ENCODE peak calls at places on chromosomes 13 and 19, in seven cellular contexts. P, Q, E, H, Y, N and X are unnamed samples.

GRCh38 chr19:38210458-38210987 is 13.5 kb downstream of the DPF1 start:
- DNase-seq in H (peak; percentile 79), Y (no peak), E (no peak), N (peak; percentile 28), Q (peak; percentile 61), P (no peak), X (peak; percentile 93)

GRCh38 chr13:112531263-112531794 is 56.6 kb downstream of the TUBGCP3 start:
- DNase-seq in P (no peak), Q (no peak), E (no peak), Y (no peak), H (no peak), N (no peak), X (no peak)

GRCh38 chr13:54287062-54287764 is 1258.6 kb downstream of the OLFM4 start:
- DNase-seq in Q (no peak), H (no peak), N (no peak), E (no peak), P (no peak), Y (no peak), X (no peak)

GRCh38 chr19:39792999-39793546 is 14.4 kb downstream of the LEUTX start:
- DNase-seq in N (peak; percentile 69), H (peak; percentile 89), Q (peak; percentile 63), Y (peak; percentile 17), E (peak; percentile 72), P (peak; percentile 40), X (peak; percentile 92)

GRCh38 chr19:11982526-11982925 is 17.7 kb downstream of the ZNF763 start:
- DNase-seq in P (no peak), N (no peak), Y (no peak), H (no peak), E (no peak), Q (no peak), X (no peak)

GRCh38 chr19:33193864-33194362 is at the start of gene LRP3:
- DNase-seq in H (peak; percentile 84), E (no peak), Q (peak; percentile 9), P (no peak), Y (no peak), N (peak; percentile 11), X (peak; percentile 70)

GRCh38 chr13:33287142-33287882 is 1.8 kb upstream of the STARD13 start:
- DNase-seq in N (no peak), H (no peak), Q (no peak), E (no peak), P (no peak), Y (no peak), X (no peak)

GRCh38 chr13:22091222-22091970 is 420.5 kb downstream of the FGF9 start:
- DNase-seq in H (no peak), N (peak; percentile 79), Y (no peak), Q (no peak), E (no peak), P (no peak), X (no peak)

GRCh38 chr13:71017607-71018006 is 849.4 kb downstream of the DACH1 start:
- DNase-seq in E (no peak), P (no peak), Q (no peak), Y (no peak), N (no peak), H (no peak), X (no peak)

GRCh38 chr19:16232127-16232526 is 34.4 kb downstream of the AP1M1 start:
- DNase-seq in P (no peak), E (no peak), N (no peak), Q (no peak), Y (no peak), H (no peak), X (no peak)

GRCh38 chr19:19109601-19110000 is 28.7 kb downstream of the TMEM161A start:
- DNase-seq in Y (no peak), P (no peak), N (peak; percentile 38), Q (no peak), E (no peak), H (no peak), X (no peak)

GRCh38 chr13:39892731-39893293 is 237.3 kb downstream of the COG6 start:
- DNase-seq in Q (no peak), E (no peak), Y (no peak), H (peak; percentile 68), P (no peak), N (no peak), X (no peak)

GRCh38 chr19:1819211-1819975 is 7.3 kb upstream of the ATP8B3 start:
- DNase-seq in P (no peak), Y (no peak), N (no peak), H (no peak), E (no peak), Q (no peak), X (peak; percentile 83)

GRCh38 chr13:26377038-26377437 is 123.1 kb downstream of the CDK8 start:
- DNase-seq in P (no peak), H (no peak), E (no peak), N (peak; percentile 3), Q (no peak), Y (no peak), X (no peak)

GRCh38 chr19:17790059-17790780 is 4.7 kb upstream of the B3GNT3 start:
- DNase-seq in Y (no peak), Q (no peak), H (no peak), E (no peak), P (no peak), N (no peak), X (no peak)

GRCh38 chr13:77874406-77874805 is 44.2 kb downstream of the EDNRB start:
- DNase-seq in Y (peak; percentile 43), H (no peak), E (no peak), N (peak; percentile 80), P (no peak), Q (no peak), X (no peak)